ENCODE peak calls at places on chromosomes 6 and 20, in six cellular contexts. One of them, this sample, is unnamed.

GRCh38 chr6:75317503-75318206 is 33.1 kb upstream of the TMEM30A start:
- DNase-seq in sigmoid colon: no peak
- DNase-seq in neural progenitor cell: no peak
- DNase-seq in neuronal stem cell: no peak
- DNase-seq in lower leg skin: no peak
- DNase-seq in CD8-positive, alpha-beta T cell: no peak
- DNase-seq in this sample: no peak

GRCh38 chr20:50199703-50200102 is 9.1 kb downstream of the CEBPB start:
- DNase-seq in sigmoid colon: no peak
- DNase-seq in neural progenitor cell: no peak
- DNase-seq in neuronal stem cell: no peak
- DNase-seq in lower leg skin: no peak
- DNase-seq in CD8-positive, alpha-beta T cell: no peak
- DNase-seq in this sample: no peak

GRCh38 chr6:108944707-108945685 is 96.8 kb downstream of the ARMC2 start:
- DNase-seq in sigmoid colon: peak; percentile 90
- DNase-seq in neural progenitor cell: no peak
- DNase-seq in neuronal stem cell: no peak
- DNase-seq in lower leg skin: no peak
- DNase-seq in CD8-positive, alpha-beta T cell: no peak
- DNase-seq in this sample: no peak

GRCh38 chr6:132898376-132898775 is 84.0 kb downstream of the RPS12 start:
- DNase-seq in sigmoid colon: no peak
- DNase-seq in neural progenitor cell: no peak
- DNase-seq in neuronal stem cell: no peak
- DNase-seq in lower leg skin: no peak
- DNase-seq in CD8-positive, alpha-beta T cell: no peak
- DNase-seq in this sample: no peak

GRCh38 chr6:108942556-108943492 is 94.6 kb downstream of the ARMC2 start:
- DNase-seq in sigmoid colon: no peak
- DNase-seq in neural progenitor cell: no peak
- DNase-seq in neuronal stem cell: no peak
- DNase-seq in lower leg skin: no peak
- DNase-seq in CD8-positive, alpha-beta T cell: peak; percentile 71
- DNase-seq in this sample: no peak

GRCh38 chr20:25057234-25058050 is 497 bp downstream of the ACSS1 start:
- DNase-seq in sigmoid colon: peak; percentile 90
- DNase-seq in neural progenitor cell: peak; percentile 71
- DNase-seq in neuronal stem cell: no peak
- DNase-seq in lower leg skin: no peak
- DNase-seq in CD8-positive, alpha-beta T cell: peak; percentile 81
- DNase-seq in this sample: peak; percentile 42

GRCh38 chr6:44737829-44738528 is 350.5 kb downstream of the CDC5L start:
- DNase-seq in sigmoid colon: no peak
- DNase-seq in neural progenitor cell: no peak
- DNase-seq in neuronal stem cell: no peak
- DNase-seq in lower leg skin: no peak
- DNase-seq in CD8-positive, alpha-beta T cell: no peak
- DNase-seq in this sample: no peak

GRCh38 chr6:70700922-70701876 is 33.5 kb downstream of the SMAP1 start:
- DNase-seq in sigmoid colon: no peak
- DNase-seq in neural progenitor cell: no peak
- DNase-seq in neuronal stem cell: no peak
- DNase-seq in lower leg skin: no peak
- DNase-seq in CD8-positive, alpha-beta T cell: no peak
- DNase-seq in this sample: no peak

GRCh38 chr20:50536333-50536732 is 26.1 kb downstream of the PTPN1 start:
- DNase-seq in sigmoid colon: no peak
- DNase-seq in neural progenitor cell: peak; percentile 71
- DNase-seq in neuronal stem cell: no peak
- DNase-seq in lower leg skin: no peak
- DNase-seq in CD8-positive, alpha-beta T cell: no peak
- DNase-seq in this sample: peak; percentile 43

GRCh38 chr6:169291148-169291547 is 37.5 kb upstream of the THBS2 start:
- DNase-seq in sigmoid colon: no peak
- DNase-seq in neural progenitor cell: no peak
- DNase-seq in neuronal stem cell: no peak
- DNase-seq in lower leg skin: no peak
- DNase-seq in CD8-positive, alpha-beta T cell: no peak
- DNase-seq in this sample: no peak

GRCh38 chr6:27678449-27678848 is 205.5 kb upstream of the ZNF184 start:
- DNase-seq in sigmoid colon: no peak
- DNase-seq in neural progenitor cell: no peak
- DNase-seq in neuronal stem cell: no peak
- DNase-seq in lower leg skin: no peak
- DNase-seq in CD8-positive, alpha-beta T cell: no peak
- DNase-seq in this sample: no peak

GRCh38 chr20:4766631-4767030 is 44.9 kb downstream of the PRND start:
- DNase-seq in sigmoid colon: no peak
- DNase-seq in neural progenitor cell: no peak
- DNase-seq in neuronal stem cell: no peak
- DNase-seq in lower leg skin: no peak
- DNase-seq in CD8-positive, alpha-beta T cell: no peak
- DNase-seq in this sample: no peak

GRCh38 chr20:47531468-47531867 is 29.8 kb downstream of the NCOA3 start:
- DNase-seq in sigmoid colon: no peak
- DNase-seq in neural progenitor cell: no peak
- DNase-seq in neuronal stem cell: no peak
- DNase-seq in lower leg skin: no peak
- DNase-seq in CD8-positive, alpha-beta T cell: no peak
- DNase-seq in this sample: no peak

GRCh38 chr6:128456510-128457244 is 63.7 kb downstream of the PTPRK start:
- DNase-seq in sigmoid colon: no peak
- DNase-seq in neural progenitor cell: no peak
- DNase-seq in neuronal stem cell: no peak
- DNase-seq in lower leg skin: no peak
- DNase-seq in CD8-positive, alpha-beta T cell: no peak
- DNase-seq in this sample: no peak

GRCh38 chr20:53205046-53205445 is 232.9 kb downstream of the TSHZ2 start:
- DNase-seq in sigmoid colon: no peak
- DNase-seq in neural progenitor cell: no peak
- DNase-seq in neuronal stem cell: no peak
- DNase-seq in lower leg skin: no peak
- DNase-seq in CD8-positive, alpha-beta T cell: no peak
- DNase-seq in this sample: no peak

GRCh38 chr20:21301940-21302644 is 1.0 kb upstream of the XRN2 start:
- DNase-seq in sigmoid colon: no peak
- DNase-seq in neural progenitor cell: no peak
- DNase-seq in neuronal stem cell: no peak
- DNase-seq in lower leg skin: no peak
- DNase-seq in CD8-positive, alpha-beta T cell: no peak
- DNase-seq in this sample: no peak

GRCh38 chr6:163335671-163336545 is 78.6 kb upstream of the QKI start:
- DNase-seq in sigmoid colon: peak; percentile 78
- DNase-seq in neural progenitor cell: no peak
- DNase-seq in neuronal stem cell: no peak
- DNase-seq in lower leg skin: no peak
- DNase-seq in CD8-positive, alpha-beta T cell: no peak
- DNase-seq in this sample: no peak

GRCh38 chr6:29722773-29723665 is at the start of gene HLA-F:
- DNase-seq in sigmoid colon: peak; percentile 95
- DNase-seq in neural progenitor cell: peak; percentile 75
- DNase-seq in neuronal stem cell: peak; percentile 59
- DNase-seq in lower leg skin: peak; percentile 94
- DNase-seq in CD8-positive, alpha-beta T cell: peak; percentile 85
- DNase-seq in this sample: no peak

GRCh38 chr6:69584913-69585729 is 211.7 kb downstream of the LMBRD1 start:
- DNase-seq in sigmoid colon: no peak
- DNase-seq in neural progenitor cell: peak; percentile 34
- DNase-seq in neuronal stem cell: no peak
- DNase-seq in lower leg skin: no peak
- DNase-seq in CD8-positive, alpha-beta T cell: no peak
- DNase-seq in this sample: no peak

GRCh38 chr6:154232013-154232920 is 124.3 kb downstream of the IPCEF1 start:
- DNase-seq in sigmoid colon: no peak
- DNase-seq in neural progenitor cell: no peak
- DNase-seq in neuronal stem cell: no peak
- DNase-seq in lower leg skin: no peak
- DNase-seq in CD8-positive, alpha-beta T cell: no peak
- DNase-seq in this sample: no peak

GRCh38 chr20:37240337-37241055 is 21.1 kb downstream of the GHRH start:
- DNase-seq in sigmoid colon: peak; percentile 4
- DNase-seq in neural progenitor cell: no peak
- DNase-seq in neuronal stem cell: no peak
- DNase-seq in lower leg skin: no peak
- DNase-seq in CD8-positive, alpha-beta T cell: no peak
- DNase-seq in this sample: no peak

GRCh38 chr6:126341126-126341525 is 1.2 kb downstream of the CENPW start:
- DNase-seq in sigmoid colon: no peak
- DNase-seq in neural progenitor cell: no peak
- DNase-seq in neuronal stem cell: no peak
- DNase-seq in lower leg skin: no peak
- DNase-seq in CD8-positive, alpha-beta T cell: no peak
- DNase-seq in this sample: no peak

GRCh38 chr6:15249371-15250019 is 3.6 kb downstream of the JARID2 start:
- DNase-seq in sigmoid colon: no peak
- DNase-seq in neural progenitor cell: peak; percentile 23
- DNase-seq in neuronal stem cell: no peak
- DNase-seq in lower leg skin: no peak
- DNase-seq in CD8-positive, alpha-beta T cell: no peak
- DNase-seq in this sample: peak; percentile 30

DNA sequence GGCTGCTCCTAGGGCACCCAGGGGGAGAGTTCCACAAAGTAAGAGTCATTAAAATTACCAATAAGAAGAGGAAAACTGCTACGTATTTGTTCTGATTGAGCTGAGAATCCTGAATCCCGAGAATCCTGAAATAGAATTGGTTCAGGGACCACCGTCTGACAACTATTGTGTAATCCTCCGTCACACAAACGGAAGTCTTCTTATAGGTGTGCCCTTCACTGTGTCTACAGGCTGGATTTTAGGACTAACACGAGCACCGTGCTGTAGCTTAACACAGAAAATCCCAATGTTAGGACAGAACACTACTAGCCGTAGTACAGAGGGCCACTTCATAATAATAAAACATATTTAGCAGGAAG is 50.6 kb upstream of the RNF182 start:
- DNase-seq in sigmoid colon: no peak
- DNase-seq in neural progenitor cell: no peak
- DNase-seq in neuronal stem cell: no peak
- DNase-seq in lower leg skin: no peak
- DNase-seq in CD8-positive, alpha-beta T cell: no peak
- DNase-seq in this sample: no peak
- H3K4me3 ChIP-seq in sigmoid colon: peak overlapping the region; percentile 52
- H3K4me3 ChIP-seq in neural progenitor cell: peak overlapping the region; percentile 41
- H3K4me3 ChIP-seq in neuronal stem cell: no peak overlapping the region
- H3K4me3 ChIP-seq in lower leg skin: no peak overlapping the region
- H3K4me3 ChIP-seq in CD8-positive, alpha-beta T cell: peak overlapping the region; percentile 40
- H3K4me3 ChIP-seq in this sample: peak overlapping the region; percentile 12

GRCh38 chr20:44990425-44990824 is 24.1 kb downstream of the STK4 start:
- DNase-seq in sigmoid colon: no peak
- DNase-seq in neural progenitor cell: no peak
- DNase-seq in neuronal stem cell: no peak
- DNase-seq in lower leg skin: no peak
- DNase-seq in CD8-positive, alpha-beta T cell: peak; percentile 22
- DNase-seq in this sample: no peak
- H3K4me3 ChIP-seq in sigmoid colon: peak overlapping the region; percentile 7
- H3K4me3 ChIP-seq in neural progenitor cell: no peak overlapping the region
- H3K4me3 ChIP-seq in neuronal stem cell: no peak overlapping the region
- H3K4me3 ChIP-seq in lower leg skin: no peak overlapping the region
- H3K4me3 ChIP-seq in CD8-positive, alpha-beta T cell: peak overlapping the region; percentile 24
- H3K4me3 ChIP-seq in this sample: no peak overlapping the region

DNA sequence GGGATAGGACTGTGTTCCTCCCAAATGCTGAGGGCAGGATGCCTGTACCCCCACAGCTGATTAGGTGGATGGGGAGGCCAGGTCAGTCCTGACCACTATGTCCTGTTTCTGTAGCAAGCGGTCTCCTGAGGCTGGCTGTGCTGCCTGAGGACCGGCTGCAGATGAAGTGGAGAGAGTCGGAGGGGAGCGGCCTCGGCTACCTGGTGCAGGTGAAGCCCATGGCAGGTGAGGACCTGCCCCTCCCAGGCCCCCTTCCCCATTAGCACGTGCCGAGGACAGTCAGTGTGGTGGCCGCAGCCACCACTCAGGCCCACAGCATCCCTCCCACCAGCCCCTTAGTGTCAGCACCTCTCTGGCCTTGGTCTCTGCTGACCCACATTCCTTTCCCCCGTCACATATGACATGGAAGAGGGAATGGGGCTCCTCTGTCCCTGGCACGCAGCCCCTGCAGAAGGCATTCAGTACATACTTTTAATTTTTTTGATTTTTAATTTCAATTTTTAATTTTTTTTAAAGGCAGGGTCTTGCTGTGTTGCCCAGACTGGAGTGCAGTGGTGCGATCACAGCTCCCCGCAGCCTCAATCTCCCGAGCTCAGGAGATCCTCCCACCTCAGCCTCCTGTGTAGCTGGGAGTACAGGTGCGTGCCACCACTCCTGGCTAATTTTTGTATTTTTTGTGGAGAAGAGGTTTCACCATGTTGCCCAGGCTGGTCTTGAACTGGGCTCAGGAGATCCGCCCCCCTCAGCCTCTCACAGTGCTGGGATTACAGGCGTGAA is 5.0 kb downstream of the COL20A1 start:
- DNase-seq in sigmoid colon: no peak
- DNase-seq in neural progenitor cell: no peak
- DNase-seq in neuronal stem cell: no peak
- DNase-seq in lower leg skin: no peak
- DNase-seq in CD8-positive, alpha-beta T cell: no peak
- DNase-seq in this sample: no peak
- H3K4me3 ChIP-seq in sigmoid colon: no peak overlapping the region
- H3K4me3 ChIP-seq in neural progenitor cell: no peak overlapping the region
- H3K4me3 ChIP-seq in neuronal stem cell: peak overlapping the region; percentile 40
- H3K4me3 ChIP-seq in lower leg skin: no peak overlapping the region
- H3K4me3 ChIP-seq in CD8-positive, alpha-beta T cell: no peak overlapping the region
- H3K4me3 ChIP-seq in this sample: no peak overlapping the region

GRCh38 chr20:58177799-58178198 is 50.7 kb downstream of the ANKRD60 start:
- DNase-seq in sigmoid colon: no peak
- DNase-seq in neural progenitor cell: no peak
- DNase-seq in neuronal stem cell: no peak
- DNase-seq in lower leg skin: peak; percentile 47
- DNase-seq in CD8-positive, alpha-beta T cell: no peak
- DNase-seq in this sample: no peak

GRCh38 chr20:58173930-58174707 is 54.3 kb downstream of the ANKRD60 start:
- DNase-seq in sigmoid colon: no peak
- DNase-seq in neural progenitor cell: no peak
- DNase-seq in neuronal stem cell: no peak
- DNase-seq in lower leg skin: no peak
- DNase-seq in CD8-positive, alpha-beta T cell: no peak
- DNase-seq in this sample: no peak

GRCh38 chr20:58174708-58175287 is 53.7 kb downstream of the ANKRD60 start:
- DNase-seq in sigmoid colon: peak; percentile 87
- DNase-seq in neural progenitor cell: peak; percentile 37
- DNase-seq in neuronal stem cell: no peak
- DNase-seq in lower leg skin: peak; percentile 43
- DNase-seq in CD8-positive, alpha-beta T cell: no peak
- DNase-seq in this sample: no peak

GRCh38 chr20:58175425-58175824 is 53.0 kb downstream of the ANKRD60 start:
- DNase-seq in sigmoid colon: no peak
- DNase-seq in neural progenitor cell: no peak
- DNase-seq in neuronal stem cell: no peak
- DNase-seq in lower leg skin: no peak
- DNase-seq in CD8-positive, alpha-beta T cell: no peak
- DNase-seq in this sample: no peak

DNA sequence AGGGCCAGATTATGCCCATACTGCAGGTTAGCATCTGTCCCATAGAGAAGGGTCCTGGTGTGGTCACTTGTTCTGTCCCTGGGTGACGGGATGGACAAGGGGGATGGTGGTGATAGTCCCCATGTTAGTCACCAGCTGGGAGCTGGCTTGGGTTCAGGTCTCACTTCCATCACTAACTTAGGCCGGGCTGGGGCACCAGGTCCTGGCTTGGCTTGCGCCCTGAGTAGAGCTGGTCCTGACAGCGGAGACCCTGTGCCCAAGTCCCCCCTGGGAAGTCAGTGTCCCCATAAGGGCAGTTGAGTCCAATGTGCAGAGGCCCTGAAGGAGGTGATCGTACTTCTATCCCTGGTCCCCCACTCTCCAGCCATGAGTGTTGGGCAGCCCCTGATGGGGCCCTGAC is 52.6 kb downstream of the ANKRD60 start:
- DNase-seq in sigmoid colon: no peak
- DNase-seq in neural progenitor cell: no peak
- DNase-seq in neuronal stem cell: no peak
- DNase-seq in lower leg skin: no peak
- DNase-seq in CD8-positive, alpha-beta T cell: no peak
- DNase-seq in this sample: no peak
- H3K4me3 ChIP-seq in sigmoid colon: no peak overlapping the region
- H3K4me3 ChIP-seq in neural progenitor cell: no peak overlapping the region
- H3K4me3 ChIP-seq in neuronal stem cell: no peak overlapping the region
- H3K4me3 ChIP-seq in lower leg skin: no peak overlapping the region
- H3K4me3 ChIP-seq in CD8-positive, alpha-beta T cell: no peak overlapping the region
- H3K4me3 ChIP-seq in this sample: no peak overlapping the region

This sample was measured in HAP-1.